ENCODE peak calls at places on chromosomes 16 and 17, in six cellular contexts. A is fibroblast of the aortic adventitia; S is tibial artery; W is stimulated activated CD4-positive, alpha-beta T cell treated with anti-CD3 and anti-CD28 coated beads, Interleukin-1b, Interleukin-23, amount 100 ng/mL, for 24 hours; C is neural progenitor cell; P is GM23338. L is an unnamed sample.

GRCh38 chr16:81738831-81739496 is 40.1 kb upstream of the PLCG2 start:
- DNase-seq in A (no peak), S (peak; percentile 79), W (no peak), C (no peak), P (no peak), L (peak; percentile 94)

GRCh38 chr16:1124291-1124690 is 28.2 kb upstream of the C1QTNF8 start:
- DNase-seq in A (no peak), S (no peak), W (no peak), C (no peak), P (no peak), L (no peak)

GRCh38 chr17:33124871-33125551 is 133.4 kb downstream of the SPACA3 start:
- DNase-seq in A (no peak), S (peak; percentile 12), W (no peak), C (no peak), P (no peak), L (no peak)

GRCh38 chr17:16491703-16492612 is at the start of gene LRRC75A:
- DNase-seq in A (no peak), S (peak; percentile 68), W (peak; percentile 17), C (peak; percentile 92), P (peak; percentile 86), L (no peak)

GRCh38 chr16:77171750-77172635 is 19.0 kb upstream of the MON1B start:
- DNase-seq in A (peak; percentile 76), S (no peak), W (no peak), C (peak; percentile 75), P (peak; percentile 82), L (no peak)

GRCh38 chr16:9687737-9688319 is 494.4 kb downstream of the GRIN2A start:
- DNase-seq in A (no peak), S (no peak), W (no peak), C (no peak), P (no peak), L (no peak)

GRCh38 chr16:81707411-81708321 is 71.4 kb upstream of the PLCG2 start:
- DNase-seq in A (peak; percentile 54), S (no peak), W (no peak), C (no peak), P (no peak), L (no peak)

GRCh38 chr17:7573324-7574080 is 5.9 kb upstream of the CD68 start:
- DNase-seq in A (peak; percentile 93), S (peak; percentile 96), W (peak; percentile 69), C (peak; percentile 94), P (peak; percentile 88), L (peak; percentile 91)

GRCh38 chr17:2369039-2369438 is 31.7 kb downstream of the SGSM2 start:
- DNase-seq in A (peak; percentile 22), S (no peak), W (no peak), C (no peak), P (no peak), L (no peak)

GRCh38 chr16:87407511-87408112 is 15.5 kb downstream of the MAP1LC3B start:
- DNase-seq in A (no peak), S (peak; percentile 78), W (no peak), C (no peak), P (no peak), L (peak; percentile 65)

L was measured in CD14-positive monocyte.